ENCODE peak calls at places on chromosomes 3 and 15, in ten cellular contexts. One of them, this sample, is unnamed.

GRCh38 chr15:100663066-100663465 is 60.7 kb downstream of the ASB7 start:
- DNase-seq in gastrocnemius medialis: no peak
- DNase-seq in tibial nerve: no peak
- DNase-seq in fibroblast of pulmonary artery: no peak
- DNase-seq in WERI-Rb-1: peak; percentile 93
- DNase-seq in right atrium auricular region: no peak
- DNase-seq in adrenal gland: no peak
- DNase-seq in ovary: no peak
- DNase-seq in foreskin fibroblast: no peak
- DNase-seq in esophagus muscularis mucosa: no peak
- DNase-seq in this sample: no peak

GRCh38 chr15:99442268-99442897 is 123.4 kb upstream of the MEF2A start:
- DNase-seq in gastrocnemius medialis: no peak
- DNase-seq in tibial nerve: no peak
- DNase-seq in fibroblast of pulmonary artery: peak; percentile 93
- DNase-seq in WERI-Rb-1: peak; percentile 5
- DNase-seq in right atrium auricular region: peak; percentile 88
- DNase-seq in adrenal gland: peak; percentile 71
- DNase-seq in ovary: peak; percentile 51
- DNase-seq in foreskin fibroblast: peak; percentile 92
- DNase-seq in esophagus muscularis mucosa: peak; percentile 91
- DNase-seq in this sample: peak; percentile 97

GRCh38 chr15:78989701-78990248 is 44.9 kb upstream of the CTSH start:
- DNase-seq in gastrocnemius medialis: no peak
- DNase-seq in tibial nerve: no peak
- DNase-seq in fibroblast of pulmonary artery: no peak
- DNase-seq in WERI-Rb-1: no peak
- DNase-seq in right atrium auricular region: no peak
- DNase-seq in adrenal gland: no peak
- DNase-seq in ovary: no peak
- DNase-seq in foreskin fibroblast: no peak
- DNase-seq in esophagus muscularis mucosa: no peak
- DNase-seq in this sample: no peak

GRCh38 chr15:74497584-74497983 is 36.6 kb upstream of the UBL7 start:
- DNase-seq in gastrocnemius medialis: no peak
- DNase-seq in tibial nerve: no peak
- DNase-seq in fibroblast of pulmonary artery: no peak
- DNase-seq in WERI-Rb-1: no peak
- DNase-seq in right atrium auricular region: no peak
- DNase-seq in adrenal gland: no peak
- DNase-seq in ovary: no peak
- DNase-seq in foreskin fibroblast: no peak
- DNase-seq in esophagus muscularis mucosa: no peak
- DNase-seq in this sample: no peak

GRCh38 chr3:34650131-34650530 is 851.7 kb downstream of the PDCD6IP start:
- DNase-seq in gastrocnemius medialis: no peak
- DNase-seq in tibial nerve: no peak
- DNase-seq in fibroblast of pulmonary artery: no peak
- DNase-seq in WERI-Rb-1: no peak
- DNase-seq in right atrium auricular region: no peak
- DNase-seq in adrenal gland: no peak
- DNase-seq in ovary: no peak
- DNase-seq in foreskin fibroblast: no peak
- DNase-seq in esophagus muscularis mucosa: no peak
- DNase-seq in this sample: no peak

GRCh38 chr3:152021951-152022461 is 148.6 kb downstream of the SUCNR1 start:
- DNase-seq in gastrocnemius medialis: no peak
- DNase-seq in tibial nerve: no peak
- DNase-seq in fibroblast of pulmonary artery: peak; percentile 69
- DNase-seq in WERI-Rb-1: no peak
- DNase-seq in right atrium auricular region: no peak
- DNase-seq in adrenal gland: no peak
- DNase-seq in ovary: no peak
- DNase-seq in foreskin fibroblast: peak; percentile 82
- DNase-seq in esophagus muscularis mucosa: no peak
- DNase-seq in this sample: peak; percentile 66

GRCh38 chr3:143443851-143444331 is 324.3 kb downstream of the CHST2 start:
- DNase-seq in gastrocnemius medialis: peak; percentile 55
- DNase-seq in tibial nerve: no peak
- DNase-seq in fibroblast of pulmonary artery: peak; percentile 99
- DNase-seq in WERI-Rb-1: no peak
- DNase-seq in right atrium auricular region: peak; percentile 82
- DNase-seq in adrenal gland: peak; percentile 49
- DNase-seq in ovary: no peak
- DNase-seq in foreskin fibroblast: peak; percentile 99
- DNase-seq in esophagus muscularis mucosa: no peak
- DNase-seq in this sample: peak; percentile 100

GRCh38 chr3:146189519-146190173 is 28.7 kb upstream of the PLOD2 start:
- DNase-seq in gastrocnemius medialis: no peak
- DNase-seq in tibial nerve: no peak
- DNase-seq in fibroblast of pulmonary artery: peak; percentile 74
- DNase-seq in WERI-Rb-1: peak; percentile 45
- DNase-seq in right atrium auricular region: no peak
- DNase-seq in adrenal gland: peak; percentile 21
- DNase-seq in ovary: no peak
- DNase-seq in foreskin fibroblast: no peak
- DNase-seq in esophagus muscularis mucosa: no peak
- DNase-seq in this sample: peak; percentile 75

GRCh38 chr15:38398134-38398533 is 55.8 kb upstream of the FAM98B start:
- DNase-seq in gastrocnemius medialis: peak; percentile 64
- DNase-seq in tibial nerve: peak; percentile 37
- DNase-seq in fibroblast of pulmonary artery: peak; percentile 94
- DNase-seq in WERI-Rb-1: no peak
- DNase-seq in right atrium auricular region: peak; percentile 76
- DNase-seq in adrenal gland: peak; percentile 25
- DNase-seq in ovary: peak; percentile 72
- DNase-seq in foreskin fibroblast: peak; percentile 98
- DNase-seq in esophagus muscularis mucosa: no peak
- DNase-seq in this sample: peak; percentile 97

GRCh38 chr15:74427607-74428441 is 5.9 kb downstream of the SEMA7A start:
- DNase-seq in gastrocnemius medialis: no peak
- DNase-seq in tibial nerve: no peak
- DNase-seq in fibroblast of pulmonary artery: no peak
- DNase-seq in WERI-Rb-1: peak; percentile 93
- DNase-seq in right atrium auricular region: no peak
- DNase-seq in adrenal gland: no peak
- DNase-seq in ovary: no peak
- DNase-seq in foreskin fibroblast: no peak
- DNase-seq in esophagus muscularis mucosa: no peak
- DNase-seq in this sample: no peak

GRCh38 chr3:43865887-43866528 is 175.3 kb downstream of the ABHD5 start:
- DNase-seq in gastrocnemius medialis: no peak
- DNase-seq in tibial nerve: no peak
- DNase-seq in fibroblast of pulmonary artery: no peak
- DNase-seq in WERI-Rb-1: no peak
- DNase-seq in right atrium auricular region: peak; percentile 49
- DNase-seq in adrenal gland: no peak
- DNase-seq in ovary: no peak
- DNase-seq in foreskin fibroblast: no peak
- DNase-seq in esophagus muscularis mucosa: peak; percentile 79
- DNase-seq in this sample: no peak

GRCh38 chr3:50637012-50637411 is 20.1 kb downstream of the MAPKAPK3 start:
- DNase-seq in gastrocnemius medialis: no peak
- DNase-seq in tibial nerve: no peak
- DNase-seq in fibroblast of pulmonary artery: no peak
- DNase-seq in WERI-Rb-1: no peak
- DNase-seq in right atrium auricular region: no peak
- DNase-seq in adrenal gland: no peak
- DNase-seq in ovary: no peak
- DNase-seq in foreskin fibroblast: no peak
- DNase-seq in esophagus muscularis mucosa: no peak
- DNase-seq in this sample: no peak

GRCh38 chr3:48847586-48848423 is at the start of gene PRKAR2A:
- DNase-seq in gastrocnemius medialis: peak; percentile 90
- DNase-seq in tibial nerve: peak; percentile 77
- DNase-seq in fibroblast of pulmonary artery: peak; percentile 89
- DNase-seq in WERI-Rb-1: peak; percentile 91
- DNase-seq in right atrium auricular region: peak; percentile 87
- DNase-seq in adrenal gland: peak; percentile 90
- DNase-seq in ovary: peak; percentile 93
- DNase-seq in foreskin fibroblast: peak; percentile 93
- DNase-seq in esophagus muscularis mucosa: peak; percentile 95
- DNase-seq in this sample: peak; percentile 86

GRCh38 chr3:58659051-58659675 is 7.4 kb downstream of the FAM3D start:
- DNase-seq in gastrocnemius medialis: no peak
- DNase-seq in tibial nerve: no peak
- DNase-seq in fibroblast of pulmonary artery: peak; percentile 73
- DNase-seq in WERI-Rb-1: peak; percentile 52
- DNase-seq in right atrium auricular region: no peak
- DNase-seq in adrenal gland: peak; percentile 34
- DNase-seq in ovary: no peak
- DNase-seq in foreskin fibroblast: no peak
- DNase-seq in esophagus muscularis mucosa: no peak
- DNase-seq in this sample: peak; percentile 68

GRCh38 chr15:92883643-92884458 is 16.3 kb upstream of the CHD2 start:
- DNase-seq in gastrocnemius medialis: no peak
- DNase-seq in tibial nerve: no peak
- DNase-seq in fibroblast of pulmonary artery: peak; percentile 64
- DNase-seq in WERI-Rb-1: no peak
- DNase-seq in right atrium auricular region: no peak
- DNase-seq in adrenal gland: no peak
- DNase-seq in ovary: no peak
- DNase-seq in foreskin fibroblast: no peak
- DNase-seq in esophagus muscularis mucosa: no peak
- DNase-seq in this sample: peak; percentile 63

GRCh38 chr3:11641316-11641682 is 2.4 kb downstream of the VGLL4 start:
- DNase-seq in gastrocnemius medialis: no peak
- DNase-seq in tibial nerve: no peak
- DNase-seq in fibroblast of pulmonary artery: peak; percentile 45
- DNase-seq in WERI-Rb-1: no peak
- DNase-seq in right atrium auricular region: no peak
- DNase-seq in adrenal gland: no peak
- DNase-seq in ovary: no peak
- DNase-seq in foreskin fibroblast: no peak
- DNase-seq in esophagus muscularis mucosa: no peak
- DNase-seq in this sample: peak; percentile 50

GRCh38 chr3:132418916-132419315 is 1.6 kb downstream of the DNAJC13 start:
- DNase-seq in gastrocnemius medialis: no peak
- DNase-seq in tibial nerve: no peak
- DNase-seq in fibroblast of pulmonary artery: peak; percentile 40
- DNase-seq in WERI-Rb-1: no peak
- DNase-seq in right atrium auricular region: no peak
- DNase-seq in adrenal gland: no peak
- DNase-seq in ovary: no peak
- DNase-seq in foreskin fibroblast: no peak
- DNase-seq in esophagus muscularis mucosa: no peak
- DNase-seq in this sample: peak; percentile 45
- H3K4me3 ChIP-seq in gastrocnemius medialis: peak overlapping the region; percentile 95
- H3K4me3 ChIP-seq in tibial nerve: peak overlapping the region; percentile 94
- H3K4me3 ChIP-seq in fibroblast of pulmonary artery: peak overlapping the region; percentile 91
- H3K4me3 ChIP-seq in WERI-Rb-1: peak overlapping the region; percentile 79
- H3K4me3 ChIP-seq in right atrium auricular region: peak overlapping the region; percentile 91
- H3K4me3 ChIP-seq in adrenal gland: peak overlapping the region; percentile 82
- H3K4me3 ChIP-seq in ovary: peak overlapping the region; percentile 86
- H3K4me3 ChIP-seq in foreskin fibroblast: peak overlapping the region; percentile 98
- H3K4me3 ChIP-seq in esophagus muscularis mucosa: peak overlapping the region; percentile 99
- H3K4me3 ChIP-seq in this sample: peak overlapping the region; percentile 74

GRCh38 chr15:49079340-49080039 is 33.2 kb upstream of the SECISBP2L start:
- DNase-seq in gastrocnemius medialis: no peak
- DNase-seq in tibial nerve: no peak
- DNase-seq in fibroblast of pulmonary artery: no peak
- DNase-seq in WERI-Rb-1: no peak
- DNase-seq in right atrium auricular region: no peak
- DNase-seq in adrenal gland: no peak
- DNase-seq in ovary: no peak
- DNase-seq in foreskin fibroblast: no peak
- DNase-seq in esophagus muscularis mucosa: no peak
- DNase-seq in this sample: no peak
- TF ChIP-seq CTCF in gastrocnemius medialis: no peak
- TF ChIP-seq CTCF in tibial nerve: no peak
- TF ChIP-seq CTCF in fibroblast of pulmonary artery: no peak
- TF ChIP-seq CTCF in WERI-Rb-1: no peak
- TF ChIP-seq CTCF in right atrium auricular region: no peak
- TF ChIP-seq CTCF in adrenal gland: no peak
- TF ChIP-seq CTCF in ovary: no peak
- TF ChIP-seq CTCF in foreskin fibroblast: no peak
- TF ChIP-seq CTCF in esophagus muscularis mucosa: no peak
- TF ChIP-seq CTCF in this sample: no peak

DNA sequence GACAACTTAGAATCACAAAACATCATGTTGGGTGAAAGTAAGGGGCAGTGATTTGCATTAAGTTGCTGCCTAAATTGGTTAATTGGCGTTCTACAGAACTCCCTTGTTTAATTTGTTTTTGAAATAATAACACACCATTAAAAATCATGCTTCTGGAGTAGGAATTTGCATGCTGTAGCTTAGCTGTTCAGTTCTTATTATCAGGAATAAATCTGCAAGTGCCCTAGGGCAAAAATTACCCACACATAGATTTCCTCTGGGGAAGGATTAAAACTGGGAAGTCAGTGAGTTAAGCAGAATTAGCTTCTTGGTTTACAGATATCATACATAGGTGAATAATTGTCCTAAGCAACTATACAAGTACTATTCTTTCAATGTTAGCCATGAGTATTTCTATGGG is 381.6 kb upstream of the NAALADL2 start:
- DNase-seq in gastrocnemius medialis: no peak
- DNase-seq in tibial nerve: no peak
- DNase-seq in fibroblast of pulmonary artery: no peak
- DNase-seq in WERI-Rb-1: no peak
- DNase-seq in right atrium auricular region: no peak
- DNase-seq in adrenal gland: no peak
- DNase-seq in ovary: no peak
- DNase-seq in foreskin fibroblast: no peak
- DNase-seq in esophagus muscularis mucosa: no peak
- DNase-seq in this sample: no peak
- H3K4me3 ChIP-seq in gastrocnemius medialis: no peak overlapping the region
- H3K4me3 ChIP-seq in tibial nerve: no peak overlapping the region
- H3K4me3 ChIP-seq in fibroblast of pulmonary artery: no peak overlapping the region
- H3K4me3 ChIP-seq in WERI-Rb-1: no peak overlapping the region
- H3K4me3 ChIP-seq in right atrium auricular region: no peak overlapping the region
- H3K4me3 ChIP-seq in adrenal gland: no peak overlapping the region
- H3K4me3 ChIP-seq in ovary: no peak overlapping the region
- H3K4me3 ChIP-seq in foreskin fibroblast: no peak overlapping the region
- H3K4me3 ChIP-seq in esophagus muscularis mucosa: no peak overlapping the region
- H3K4me3 ChIP-seq in this sample: no peak overlapping the region

GRCh38 chr3:31100519-31100918 is 206.1 kb upstream of the GADL1 start:
- DNase-seq in gastrocnemius medialis: no peak
- DNase-seq in tibial nerve: no peak
- DNase-seq in fibroblast of pulmonary artery: no peak
- DNase-seq in WERI-Rb-1: no peak
- DNase-seq in right atrium auricular region: no peak
- DNase-seq in adrenal gland: no peak
- DNase-seq in ovary: no peak
- DNase-seq in foreskin fibroblast: no peak
- DNase-seq in esophagus muscularis mucosa: no peak
- DNase-seq in this sample: no peak
- TF ChIP-seq CTCF in gastrocnemius medialis: no peak
- TF ChIP-seq CTCF in tibial nerve: no peak
- TF ChIP-seq CTCF in fibroblast of pulmonary artery: no peak
- TF ChIP-seq CTCF in WERI-Rb-1: no peak
- TF ChIP-seq CTCF in right atrium auricular region: no peak
- TF ChIP-seq CTCF in adrenal gland: no peak
- TF ChIP-seq CTCF in ovary: no peak
- TF ChIP-seq CTCF in foreskin fibroblast: no peak
- TF ChIP-seq CTCF in esophagus muscularis mucosa: no peak
- TF ChIP-seq CTCF in this sample: no peak

GRCh38 chr15:27843146-27843545 is 256.0 kb downstream of the OCA2 start:
- DNase-seq in gastrocnemius medialis: no peak
- DNase-seq in tibial nerve: no peak
- DNase-seq in fibroblast of pulmonary artery: no peak
- DNase-seq in WERI-Rb-1: no peak
- DNase-seq in right atrium auricular region: peak; percentile 26
- DNase-seq in adrenal gland: no peak
- DNase-seq in ovary: no peak
- DNase-seq in foreskin fibroblast: no peak
- DNase-seq in esophagus muscularis mucosa: peak; percentile 57
- DNase-seq in this sample: no peak
- H3K4me3 ChIP-seq in gastrocnemius medialis: no peak overlapping the region
- H3K4me3 ChIP-seq in tibial nerve: no peak overlapping the region
- H3K4me3 ChIP-seq in fibroblast of pulmonary artery: no peak overlapping the region
- H3K4me3 ChIP-seq in WERI-Rb-1: no peak overlapping the region
- H3K4me3 ChIP-seq in right atrium auricular region: no peak overlapping the region
- H3K4me3 ChIP-seq in adrenal gland: no peak overlapping the region
- H3K4me3 ChIP-seq in ovary: no peak overlapping the region
- H3K4me3 ChIP-seq in foreskin fibroblast: no peak overlapping the region
- H3K4me3 ChIP-seq in esophagus muscularis mucosa: no peak overlapping the region
- H3K4me3 ChIP-seq in this sample: no peak overlapping the region

This sample was measured in cardiac fibroblast.